ENCODE peak calls at places on chromosomes 7 and 10, in four cellular contexts. H is mesothelial cell of epicardium; Y is stimulated activated CD4-positive, alpha-beta T cell treated with anti-CD3 and anti-CD28 coated beads, Interleukin-2, amount 100 ng/mL, for 24 hours; V is activated CD8-positive, alpha-beta memory T cell treated with anti-CD3 and anti-CD28 coated beads, Interleukin-2, amount 50 U/mL, for 4 hours. J is an unnamed sample.

GRCh38 chr7:115229401-115230083 is 307.6 kb downstream of the MDFIC start:
- DNase-seq in H (no peak), V (no peak), Y (no peak), J (no peak)

GRCh38 chr7:140448781-140449180 is 30.5 kb downstream of the MKRN1 start:
- DNase-seq in H (no peak), V (no peak), Y (no peak), J (no peak)

GRCh38 chr10:81724431-81724830 is 150.6 kb upstream of the NRG3 start:
- DNase-seq in H (no peak), V (no peak), Y (no peak), J (no peak)

GRCh38 chr10:24806262-24806661 is 82.6 kb upstream of the ARHGAP21 start:
- DNase-seq in Y (no peak), H (no peak), V (no peak), J (no peak)

GRCh38 chr10:4041531-4042096 is 256.6 kb upstream of the KLF6 start:
- DNase-seq in H (no peak), V (no peak), Y (no peak), J (no peak)

GRCh38 chr10:121428848-121429247 is 169.4 kb downstream of the FGFR2 start:
- DNase-seq in H (no peak), Y (no peak), V (no peak), J (no peak)

GRCh38 chr10:102240467-102241036 is 760 bp downstream of the PITX3 start:
- DNase-seq in Y (no peak), V (no peak), H (no peak), J (no peak)

GRCh38 chr10:87860156-87860795 is 3.1 kb downstream of the KLLN start:
- DNase-seq in Y (no peak), V (no peak), H (no peak), J (no peak)

GRCh38 chr10:89838002-89838615 is 136.7 kb downstream of the KIF20B start:
- DNase-seq in Y (no peak), V (no peak), H (no peak), J (no peak)

J was measured in activated T-helper 2 cell treated with anti-CD3 and anti-CD28 coated beads, Interferon-gamma antibody, Interleukin-2, Interleukin-4, amounts not matched to agents 10 μg/mL and 5 μg/mL and 100 μg/mL, durations not matched to agents 14 hours and 24 hours and 36 hours.